ENCODE peak calls at places on chromosomes 13 and 19, in seven cellular contexts. A is AG09319, V is WERI-Rb-1, Q is astrocyte of the spinal cord, M is tibial nerve, W is heart left ventricle, L is endothelial cell. J is an unnamed sample.

GRCh38 chr19:4474504-4475136 is 2.5 kb downstream of the HDGFL2 start:
- DNase-seq in A (no peak), L (peak; percentile 66), W (no peak), V (peak; percentile 55), Q (peak; percentile 70), M (no peak), J (peak; percentile 49)

GRCh38 chr19:28615966-28616365 is 597.0 kb downstream of the UQCRFS1 start:
- DNase-seq in A (no peak), W (no peak), M (no peak), Q (no peak), L (no peak), V (no peak), J (no peak)

GRCh38 chr19:15740785-15741184 is 3.0 kb downstream of the OR10H3 start:
- DNase-seq in M (no peak), A (no peak), Q (no peak), L (no peak), V (no peak), W (no peak), J (no peak)

GRCh38 chr13:94065741-94066140 is 413.7 kb downstream of the DCT start:
- DNase-seq in L (no peak), A (no peak), V (no peak), W (no peak), M (no peak), Q (peak; percentile 36), J (no peak)

GRCh38 chr13:105442941-105443340 is 1092.5 kb downstream of the EFNB2 start:
- DNase-seq in Q (peak; percentile 99), M (no peak), L (no peak), V (no peak), W (no peak), A (peak; percentile 24), J (peak; percentile 96)

GRCh38 chr19:43316591-43317319 is 36.7 kb upstream of the CD177 start:
- DNase-seq in L (no peak), M (no peak), Q (no peak), W (no peak), V (peak; percentile 88), A (no peak), J (peak; percentile 68)

GRCh38 chr19:53132231-53132991 is at the start of gene ZNF415:
- DNase-seq in W (peak; percentile 91), Q (peak; percentile 72), M (peak; percentile 42), L (peak; percentile 75), A (peak; percentile 14), V (peak; percentile 90), J (peak; percentile 76)

GRCh38 chr19:18284710-18285430 is 3.4 kb upstream of the JUND start:
- DNase-seq in V (no peak), W (no peak), L (no peak), M (no peak), A (no peak), Q (no peak), J (no peak)

GRCh38 chr19:926595-927043 is 784 bp downstream of the ARID3A start:
- DNase-seq in M (no peak), L (no peak), V (no peak), W (no peak), A (no peak), Q (peak; percentile 39), J (peak; percentile 50)

GRCh38 chr19:41225238-41226052 is 6.4 kb downstream of the AXL start:
- DNase-seq in W (peak; percentile 81), M (peak; percentile 48), Q (peak; percentile 98), V (no peak), A (peak; percentile 96), L (no peak), J (peak; percentile 98)

GRCh38 chr13:66915596-66916185 is 314.4 kb downstream of the PCDH9 start:
- DNase-seq in Q (peak; percentile 68), W (no peak), M (no peak), V (no peak), A (no peak), L (no peak), J (peak; percentile 66)

GRCh38 chr19:940591-941291 is 14.9 kb downstream of the ARID3A start:
- DNase-seq in Q (peak; percentile 60), A (no peak), V (no peak), L (no peak), W (peak; percentile 69), M (peak; percentile 59), J (no peak)

GRCh38 chr13:45721203-45721731 is 19.1 kb downstream of the CBY2 start:
- DNase-seq in L (no peak), V (no peak), W (no peak), M (no peak), A (no peak), Q (no peak), J (no peak)

GRCh38 chr13:45715351-45715750 is 13.2 kb downstream of the CBY2 start:
- DNase-seq in V (no peak), W (no peak), M (no peak), A (no peak), Q (no peak), L (no peak), J (no peak)

GRCh38 chr13:45718992-45719391 is 16.9 kb downstream of the CBY2 start:
- DNase-seq in V (no peak), M (no peak), A (no peak), W (no peak), L (peak; percentile 15), Q (peak; percentile 3), J (no peak)

GRCh38 chr13:45717324-45717723 is 15.2 kb downstream of the CBY2 start:
- DNase-seq in W (no peak), A (no peak), Q (no peak), M (no peak), V (no peak), L (no peak), J (no peak)

GRCh38 chr13:45718063-45718462 is 15.9 kb downstream of the CBY2 start:
- DNase-seq in Q (peak; percentile 22), W (no peak), L (peak; percentile 18), M (no peak), V (no peak), A (no peak), J (peak; percentile 19)
- TF ChIP-seq CTCF in Q (peak; percentile 65), W (no peak), L (peak; percentile 80), M (peak; percentile 18), V (peak; percentile 61), A (peak; percentile 59), J (peak; percentile 54)

GRCh38 chr19:47363758-47364529 is 14.8 kb downstream of the DHX34 start:
- DNase-seq in M (no peak), A (no peak), W (no peak), V (no peak), Q (peak; percentile 14), L (peak; percentile 18), J (peak; percentile 84)

GRCh38 chr19:47362321-47362720 is 13.2 kb downstream of the DHX34 start:
- DNase-seq in L (no peak), M (no peak), A (no peak), Q (no peak), V (no peak), W (no peak), J (no peak)

GRCh38 chr19:47353307-47353712 is 4.2 kb downstream of the DHX34 start:
- DNase-seq in A (no peak), M (no peak), L (no peak), W (peak; percentile 54), V (no peak), Q (no peak), J (no peak)

GRCh38 chr19:47356900-47357299 is 7.8 kb downstream of the DHX34 start:
- DNase-seq in M (no peak), V (no peak), A (no peak), L (no peak), W (no peak), Q (no peak), J (no peak)

DNA sequence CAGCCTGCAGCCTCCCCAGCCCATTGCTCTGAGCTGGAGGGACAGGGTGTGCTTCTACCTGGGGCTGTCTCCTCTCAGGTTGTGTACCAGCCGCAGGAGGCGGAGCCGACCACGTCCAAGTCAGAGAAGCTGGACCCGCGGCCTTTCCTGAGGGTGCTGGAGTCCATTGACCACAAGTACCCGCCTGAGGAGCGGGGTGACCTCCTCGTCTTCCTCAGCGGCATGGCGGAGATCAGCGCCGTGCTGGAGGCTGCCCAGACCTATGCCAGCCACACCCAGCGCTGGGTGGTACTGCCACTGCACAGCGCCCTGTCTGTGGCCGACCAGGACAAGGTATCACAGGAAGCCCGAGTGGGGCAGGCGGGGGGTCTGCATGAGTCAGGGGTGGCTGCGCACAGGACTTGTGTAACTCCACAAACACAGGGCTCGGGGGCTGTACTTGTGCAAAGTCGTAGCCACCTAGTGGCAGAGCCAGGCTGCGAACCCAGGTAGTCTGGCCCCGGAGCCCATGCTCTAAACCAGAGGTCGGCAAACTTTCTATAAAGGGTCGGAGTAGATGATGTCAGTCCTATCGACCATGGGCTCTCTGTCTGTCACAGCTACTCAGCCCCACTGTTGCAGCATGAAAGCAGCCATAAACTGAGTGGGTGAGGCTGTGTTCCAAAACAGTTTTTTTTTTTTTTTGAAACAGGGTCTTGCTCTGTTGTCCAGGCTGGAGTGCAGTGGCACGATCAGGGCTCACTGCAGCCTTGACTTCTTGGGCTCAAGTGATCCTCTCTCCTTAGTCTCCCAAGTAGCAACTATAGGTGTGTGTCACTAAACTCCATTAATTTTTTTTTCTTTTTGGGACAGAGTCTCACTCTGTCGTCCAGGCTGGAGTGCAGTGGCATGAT is 8.9 kb downstream of the DHX34 start:
- DNase-seq in L (peak; percentile 26), M (no peak), V (peak; percentile 47), W (no peak), A (no peak), Q (no peak), J (no peak)
- TF ChIP-seq CTCF in L (peak; percentile 46), M (no peak), V (peak; percentile 49), W (no peak), A (no peak), Q (peak; percentile 22), J (peak; percentile 12)

DNA sequence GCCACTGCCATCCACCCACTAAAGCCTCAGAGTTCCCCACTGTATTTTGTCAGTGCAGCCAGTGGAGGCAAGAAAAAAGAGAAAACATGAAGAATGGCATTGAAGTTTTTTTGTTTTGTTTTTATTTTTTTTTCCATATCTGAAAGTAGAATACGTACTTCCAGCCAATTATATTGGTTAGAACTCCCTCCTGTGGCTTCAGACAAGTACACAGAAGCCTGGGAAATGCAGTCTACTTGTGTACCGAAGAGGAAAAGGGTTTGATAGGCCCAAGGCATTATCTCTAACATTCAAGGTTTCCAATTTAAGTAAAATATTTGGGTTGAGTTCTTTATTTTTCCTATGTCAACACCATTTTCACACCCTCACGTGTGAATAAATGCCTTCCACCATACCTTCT is 696.2 kb upstream of the GPC6 start:
- DNase-seq in M (no peak), L (no peak), V (no peak), A (no peak), W (no peak), Q (no peak), J (peak; percentile 13)
- TF ChIP-seq CTCF in M (no peak), L (no peak), V (no peak), A (no peak), W (no peak), Q (peak; percentile 15), J (no peak)

GRCh38 chr13:43981091-43981490 is 101.4 kb downstream of the LACC1 start:
- DNase-seq in V (peak; percentile 7), M (no peak), L (no peak), A (no peak), Q (no peak), W (no peak), J (no peak)

GRCh38 chr13:43984292-43984691 is 104.6 kb downstream of the LACC1 start:
- DNase-seq in Q (no peak), A (no peak), V (no peak), W (no peak), L (no peak), M (no peak), J (no peak)

GRCh38 chr13:43983373-43983772 is 103.7 kb downstream of the LACC1 start:
- DNase-seq in L (no peak), A (no peak), V (no peak), Q (no peak), W (no peak), M (no peak), J (no peak)

GRCh38 chr13:43979492-43979891 is 99.8 kb downstream of the LACC1 start:
- DNase-seq in L (no peak), V (no peak), W (no peak), M (no peak), A (no peak), Q (peak; percentile 28), J (no peak)

GRCh38 chr13:43981512-43982301 is 102.0 kb downstream of the LACC1 start:
- DNase-seq in A (no peak), V (no peak), W (no peak), L (no peak), M (no peak), Q (no peak), J (no peak)
- TF ChIP-seq CTCF in A (no peak), V (no peak), W (no peak), L (no peak), M (no peak), Q (no peak), J (no peak)